ENCODE peak calls at places on chromosome 1, in ten cellular contexts. One of them, this sample, is unnamed.

GRCh38 chr1:228210076-228210651 is 2.3 kb downstream of the OBSCN start:
- DNase-seq in psoas muscle: peak; percentile 96
- DNase-seq in heart right ventricle: peak; percentile 51
- DNase-seq in CD8-positive, alpha-beta T cell: no peak
- DNase-seq in body of pancreas: no peak
- DNase-seq in uterus: no peak
- DNase-seq in tibial artery: no peak
- DNase-seq in thoracic aorta: no peak
- DNase-seq in heart left ventricle: peak; percentile 52
- DNase-seq in breast epithelium: no peak
- DNase-seq in this sample: no peak

GRCh38 chr1:211024901-211025300 is 109.0 kb downstream of the KCNH1 start:
- DNase-seq in psoas muscle: no peak
- DNase-seq in heart right ventricle: no peak
- DNase-seq in CD8-positive, alpha-beta T cell: no peak
- DNase-seq in body of pancreas: no peak
- DNase-seq in uterus: no peak
- DNase-seq in tibial artery: no peak
- DNase-seq in thoracic aorta: no peak
- DNase-seq in heart left ventricle: no peak
- DNase-seq in breast epithelium: no peak
- DNase-seq in this sample: no peak

GRCh38 chr1:73162576-73162975 is 880.2 kb upstream of the NEGR1 start:
- DNase-seq in psoas muscle: no peak
- DNase-seq in heart right ventricle: no peak
- DNase-seq in CD8-positive, alpha-beta T cell: no peak
- DNase-seq in body of pancreas: no peak
- DNase-seq in uterus: no peak
- DNase-seq in tibial artery: no peak
- DNase-seq in thoracic aorta: no peak
- DNase-seq in heart left ventricle: no peak
- DNase-seq in breast epithelium: no peak
- DNase-seq in this sample: no peak

GRCh38 chr1:117664314-117664713 is 58.5 kb downstream of the TENT5C start:
- DNase-seq in psoas muscle: no peak
- DNase-seq in heart right ventricle: no peak
- DNase-seq in CD8-positive, alpha-beta T cell: peak; percentile 46
- DNase-seq in body of pancreas: no peak
- DNase-seq in uterus: no peak
- DNase-seq in tibial artery: no peak
- DNase-seq in thoracic aorta: no peak
- DNase-seq in heart left ventricle: no peak
- DNase-seq in breast epithelium: no peak
- DNase-seq in this sample: no peak

GRCh38 chr1:63593887-63594617 is 841 bp downstream of the PGM1 start:
- DNase-seq in psoas muscle: peak; percentile 92
- DNase-seq in heart right ventricle: peak; percentile 82
- DNase-seq in CD8-positive, alpha-beta T cell: peak; percentile 54
- DNase-seq in body of pancreas: peak; percentile 88
- DNase-seq in uterus: peak; percentile 43
- DNase-seq in tibial artery: peak; percentile 49
- DNase-seq in thoracic aorta: peak; percentile 7
- DNase-seq in heart left ventricle: peak; percentile 83
- DNase-seq in breast epithelium: peak; percentile 68
- DNase-seq in this sample: peak; percentile 49

GRCh38 chr1:182113879-182114626 is 52.5 kb upstream of the ZNF648 start:
- DNase-seq in psoas muscle: no peak
- DNase-seq in heart right ventricle: no peak
- DNase-seq in CD8-positive, alpha-beta T cell: no peak
- DNase-seq in body of pancreas: no peak
- DNase-seq in uterus: peak; percentile 21
- DNase-seq in tibial artery: no peak
- DNase-seq in thoracic aorta: no peak
- DNase-seq in heart left ventricle: no peak
- DNase-seq in breast epithelium: no peak
- DNase-seq in this sample: no peak

GRCh38 chr1:94031154-94031553 is 89.8 kb downstream of the ABCA4 start:
- DNase-seq in psoas muscle: no peak
- DNase-seq in heart right ventricle: no peak
- DNase-seq in CD8-positive, alpha-beta T cell: no peak
- DNase-seq in body of pancreas: no peak
- DNase-seq in uterus: no peak
- DNase-seq in tibial artery: no peak
- DNase-seq in thoracic aorta: no peak
- DNase-seq in heart left ventricle: no peak
- DNase-seq in breast epithelium: no peak
- DNase-seq in this sample: no peak

GRCh38 chr1:115251340-115251748 is 86.7 kb downstream of the NGF start:
- DNase-seq in psoas muscle: no peak
- DNase-seq in heart right ventricle: no peak
- DNase-seq in CD8-positive, alpha-beta T cell: no peak
- DNase-seq in body of pancreas: no peak
- DNase-seq in uterus: no peak
- DNase-seq in tibial artery: no peak
- DNase-seq in thoracic aorta: no peak
- DNase-seq in heart left ventricle: no peak
- DNase-seq in breast epithelium: no peak
- DNase-seq in this sample: no peak

GRCh38 chr1:81812712-81813111 is 12.0 kb downstream of the ADGRL2 start:
- DNase-seq in psoas muscle: no peak
- DNase-seq in heart right ventricle: no peak
- DNase-seq in CD8-positive, alpha-beta T cell: no peak
- DNase-seq in body of pancreas: no peak
- DNase-seq in uterus: no peak
- DNase-seq in tibial artery: no peak
- DNase-seq in thoracic aorta: no peak
- DNase-seq in heart left ventricle: no peak
- DNase-seq in breast epithelium: no peak
- DNase-seq in this sample: no peak

GRCh38 chr1:224308064-224308463 is 21.9 kb downstream of the NVL start:
- DNase-seq in psoas muscle: no peak
- DNase-seq in heart right ventricle: no peak
- DNase-seq in CD8-positive, alpha-beta T cell: no peak
- DNase-seq in body of pancreas: no peak
- DNase-seq in uterus: no peak
- DNase-seq in tibial artery: no peak
- DNase-seq in thoracic aorta: no peak
- DNase-seq in heart left ventricle: no peak
- DNase-seq in breast epithelium: no peak
- DNase-seq in this sample: no peak

GRCh38 chr1:38551908-38552307 is 307.7 kb downstream of the RRAGC start:
- DNase-seq in psoas muscle: no peak
- DNase-seq in heart right ventricle: no peak
- DNase-seq in CD8-positive, alpha-beta T cell: no peak
- DNase-seq in body of pancreas: no peak
- DNase-seq in uterus: no peak
- DNase-seq in tibial artery: no peak
- DNase-seq in thoracic aorta: no peak
- DNase-seq in heart left ventricle: no peak
- DNase-seq in breast epithelium: no peak
- DNase-seq in this sample: no peak

GRCh38 chr1:224357626-224358124 is 996 bp downstream of the CNIH4 start:
- DNase-seq in psoas muscle: no peak
- DNase-seq in heart right ventricle: no peak
- DNase-seq in CD8-positive, alpha-beta T cell: no peak
- DNase-seq in body of pancreas: no peak
- DNase-seq in uterus: no peak
- DNase-seq in tibial artery: no peak
- DNase-seq in thoracic aorta: no peak
- DNase-seq in heart left ventricle: no peak
- DNase-seq in breast epithelium: no peak
- DNase-seq in this sample: no peak

GRCh38 chr1:112263464-112263863 is 132.6 kb upstream of the CTTNBP2NL start:
- DNase-seq in psoas muscle: no peak
- DNase-seq in heart right ventricle: no peak
- DNase-seq in CD8-positive, alpha-beta T cell: no peak
- DNase-seq in body of pancreas: no peak
- DNase-seq in uterus: no peak
- DNase-seq in tibial artery: no peak
- DNase-seq in thoracic aorta: no peak
- DNase-seq in heart left ventricle: no peak
- DNase-seq in breast epithelium: no peak
- DNase-seq in this sample: no peak

GRCh38 chr1:204065174-204065985 is 7.5 kb upstream of the SOX13 start:
- DNase-seq in psoas muscle: peak; percentile 65
- DNase-seq in heart right ventricle: peak; percentile 55
- DNase-seq in CD8-positive, alpha-beta T cell: no peak
- DNase-seq in body of pancreas: peak; percentile 43
- DNase-seq in uterus: peak; percentile 62
- DNase-seq in tibial artery: no peak
- DNase-seq in thoracic aorta: no peak
- DNase-seq in heart left ventricle: peak; percentile 77
- DNase-seq in breast epithelium: no peak
- DNase-seq in this sample: no peak

GRCh38 chr1:209370616-209371015 is 212.9 kb upstream of the CAMK1G start:
- DNase-seq in psoas muscle: no peak
- DNase-seq in heart right ventricle: no peak
- DNase-seq in CD8-positive, alpha-beta T cell: no peak
- DNase-seq in body of pancreas: no peak
- DNase-seq in uterus: no peak
- DNase-seq in tibial artery: no peak
- DNase-seq in thoracic aorta: no peak
- DNase-seq in heart left ventricle: no peak
- DNase-seq in breast epithelium: no peak
- DNase-seq in this sample: no peak

GRCh38 chr1:34929853-34930701 is 627 bp upstream of the DLGAP3 start:
- DNase-seq in psoas muscle: no peak
- DNase-seq in heart right ventricle: no peak
- DNase-seq in CD8-positive, alpha-beta T cell: no peak
- DNase-seq in body of pancreas: peak; percentile 13
- DNase-seq in uterus: no peak
- DNase-seq in tibial artery: no peak
- DNase-seq in thoracic aorta: no peak
- DNase-seq in heart left ventricle: no peak
- DNase-seq in breast epithelium: no peak
- DNase-seq in this sample: no peak
- TF ChIP-seq CTCF in psoas muscle: no peak
- TF ChIP-seq CTCF in heart right ventricle: no peak
- TF ChIP-seq CTCF in CD8-positive, alpha-beta T cell: no peak
- TF ChIP-seq CTCF in body of pancreas: no peak
- TF ChIP-seq CTCF in uterus: no peak
- TF ChIP-seq CTCF in tibial artery: no peak
- TF ChIP-seq CTCF in thoracic aorta: no peak
- TF ChIP-seq CTCF in heart left ventricle: no peak
- TF ChIP-seq CTCF in breast epithelium: no peak
- TF ChIP-seq CTCF in this sample: no peak

GRCh38 chr1:212238552-212238951 is 46.7 kb upstream of the PPP2R5A start:
- DNase-seq in psoas muscle: no peak
- DNase-seq in heart right ventricle: peak; percentile 21
- DNase-seq in CD8-positive, alpha-beta T cell: no peak
- DNase-seq in body of pancreas: peak; percentile 61
- DNase-seq in uterus: no peak
- DNase-seq in tibial artery: no peak
- DNase-seq in thoracic aorta: no peak
- DNase-seq in heart left ventricle: no peak
- DNase-seq in breast epithelium: peak; percentile 55
- DNase-seq in this sample: no peak

GRCh38 chr1:212236664-212237220 is 48.5 kb upstream of the PPP2R5A start:
- DNase-seq in psoas muscle: no peak
- DNase-seq in heart right ventricle: no peak
- DNase-seq in CD8-positive, alpha-beta T cell: no peak
- DNase-seq in body of pancreas: no peak
- DNase-seq in uterus: no peak
- DNase-seq in tibial artery: no peak
- DNase-seq in thoracic aorta: no peak
- DNase-seq in heart left ventricle: no peak
- DNase-seq in breast epithelium: no peak
- DNase-seq in this sample: no peak

GRCh38 chr1:212234431-212235298 is 50.5 kb upstream of the PPP2R5A start:
- DNase-seq in psoas muscle: peak; percentile 61
- DNase-seq in heart right ventricle: no peak
- DNase-seq in CD8-positive, alpha-beta T cell: no peak
- DNase-seq in body of pancreas: peak; percentile 46
- DNase-seq in uterus: peak; percentile 75
- DNase-seq in tibial artery: peak; percentile 69
- DNase-seq in thoracic aorta: peak; percentile 36
- DNase-seq in heart left ventricle: peak; percentile 69
- DNase-seq in breast epithelium: no peak
- DNase-seq in this sample: peak; percentile 54

GRCh38 chr1:212235848-212236247 is 49.4 kb upstream of the PPP2R5A start:
- DNase-seq in psoas muscle: no peak
- DNase-seq in heart right ventricle: no peak
- DNase-seq in CD8-positive, alpha-beta T cell: no peak
- DNase-seq in body of pancreas: no peak
- DNase-seq in uterus: no peak
- DNase-seq in tibial artery: no peak
- DNase-seq in thoracic aorta: no peak
- DNase-seq in heart left ventricle: no peak
- DNase-seq in breast epithelium: no peak
- DNase-seq in this sample: no peak

GRCh38 chr1:212237651-212238050 is 47.6 kb upstream of the PPP2R5A start:
- DNase-seq in psoas muscle: no peak
- DNase-seq in heart right ventricle: no peak
- DNase-seq in CD8-positive, alpha-beta T cell: no peak
- DNase-seq in body of pancreas: peak; percentile 41
- DNase-seq in uterus: no peak
- DNase-seq in tibial artery: no peak
- DNase-seq in thoracic aorta: no peak
- DNase-seq in heart left ventricle: no peak
- DNase-seq in breast epithelium: no peak
- DNase-seq in this sample: no peak
- H3K4me1 ChIP-seq in psoas muscle: peaks cover 62% of the 10 kb centered on the region
- H3K4me1 ChIP-seq in heart right ventricle: peaks cover 63% of the 10 kb centered on the region
- H3K4me1 ChIP-seq in CD8-positive, alpha-beta T cell: no peaks in the 10 kb centered on the region
- H3K4me1 ChIP-seq in body of pancreas: peaks cover 53% of the 10 kb centered on the region
- H3K4me1 ChIP-seq in uterus: no peaks in the 10 kb centered on the region
- H3K4me1 ChIP-seq in tibial artery: no peaks in the 10 kb centered on the region
- H3K4me1 ChIP-seq in thoracic aorta: peaks cover 37% of the 10 kb centered on the region
- H3K4me1 ChIP-seq in heart left ventricle: peaks cover 50% of the 10 kb centered on the region
- H3K4me1 ChIP-seq in breast epithelium: peaks cover 8% of the 10 kb centered on the region
- H3K4me1 ChIP-seq in this sample: peaks cover 14% of the 10 kb centered on the region

DNA sequence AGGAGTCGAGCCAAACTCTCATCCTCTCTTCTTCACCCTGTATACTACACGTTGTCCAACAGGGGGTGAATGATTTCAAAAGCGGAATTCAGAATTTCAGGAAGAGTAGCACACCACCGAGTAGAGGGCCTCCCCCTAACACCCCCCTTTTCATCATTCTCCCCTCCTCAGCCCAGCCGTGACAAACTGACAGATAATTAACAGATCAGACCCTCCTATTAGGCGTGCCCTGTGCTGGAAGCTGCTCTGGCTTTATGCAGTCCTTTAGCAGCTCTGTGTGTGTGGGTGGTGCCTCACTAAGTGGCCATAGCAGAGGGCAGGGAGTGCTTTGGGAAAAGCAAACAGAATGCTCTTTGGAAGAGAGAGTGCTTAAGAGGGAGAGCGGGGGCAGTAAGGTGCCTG is 44.3 kb downstream of the PEX14 start:
- DNase-seq in psoas muscle: no peak
- DNase-seq in heart right ventricle: no peak
- DNase-seq in CD8-positive, alpha-beta T cell: no peak
- DNase-seq in body of pancreas: no peak
- DNase-seq in uterus: no peak
- DNase-seq in tibial artery: no peak
- DNase-seq in thoracic aorta: no peak
- DNase-seq in heart left ventricle: no peak
- DNase-seq in breast epithelium: no peak
- DNase-seq in this sample: no peak
- TF ChIP-seq CTCF in psoas muscle: no peak
- TF ChIP-seq CTCF in heart right ventricle: no peak
- TF ChIP-seq CTCF in CD8-positive, alpha-beta T cell: no peak
- TF ChIP-seq CTCF in body of pancreas: no peak
- TF ChIP-seq CTCF in uterus: peak; percentile 13
- TF ChIP-seq CTCF in tibial artery: no peak
- TF ChIP-seq CTCF in thoracic aorta: no peak
- TF ChIP-seq CTCF in heart left ventricle: no peak
- TF ChIP-seq CTCF in breast epithelium: no peak
- TF ChIP-seq CTCF in this sample: no peak

GRCh38 chr1:197912739-197913494 is 4.3 kb upstream of the LHX9 start:
- DNase-seq in psoas muscle: no peak
- DNase-seq in heart right ventricle: no peak
- DNase-seq in CD8-positive, alpha-beta T cell: no peak
- DNase-seq in body of pancreas: no peak
- DNase-seq in uterus: no peak
- DNase-seq in tibial artery: no peak
- DNase-seq in thoracic aorta: no peak
- DNase-seq in heart left ventricle: no peak
- DNase-seq in breast epithelium: no peak
- DNase-seq in this sample: no peak
- H3K4me1 ChIP-seq in psoas muscle: peaks cover 53% of the 10 kb centered on the region
- H3K4me1 ChIP-seq in heart right ventricle: peaks cover 67% of the 10 kb centered on the region
- H3K4me1 ChIP-seq in CD8-positive, alpha-beta T cell: peaks cover 76% of the 10 kb centered on the region
- H3K4me1 ChIP-seq in body of pancreas: peaks cover 58% of the 10 kb centered on the region
- H3K4me1 ChIP-seq in uterus: no peaks in the 10 kb centered on the region
- H3K4me1 ChIP-seq in tibial artery: no peaks in the 10 kb centered on the region
- H3K4me1 ChIP-seq in thoracic aorta: peaks cover 47% of the 10 kb centered on the region
- H3K4me1 ChIP-seq in heart left ventricle: peaks cover 62% of the 10 kb centered on the region
- H3K4me1 ChIP-seq in breast epithelium: peaks cover 50% of the 10 kb centered on the region
- H3K4me1 ChIP-seq in this sample: peaks cover 25% of the 10 kb centered on the region

This sample was measured in ascending aorta.